ENCODE peak calls at places on chromosome 1, in seven cellular contexts. One of them, this sample, is unnamed.

GRCh38 chr1:78003882-78004718 is 639 bp upstream of the DNAJB4 start:
- DNase-seq in kidney: no peak
- DNase-seq in neural progenitor cell: peak; percentile 77
- DNase-seq in transverse colon: peak; percentile 58
- DNase-seq in brain microvascular endothelial cell: peak; percentile 61
- DNase-seq in ovary: peak; percentile 61
- DNase-seq in body of pancreas: peak; percentile 41
- DNase-seq in this sample: peak; percentile 39

GRCh38 chr1:7743346-7743745 is 27.8 kb upstream of the VAMP3 start:
- DNase-seq in kidney: no peak
- DNase-seq in neural progenitor cell: no peak
- DNase-seq in transverse colon: no peak
- DNase-seq in brain microvascular endothelial cell: no peak
- DNase-seq in ovary: no peak
- DNase-seq in body of pancreas: no peak
- DNase-seq in this sample: no peak

GRCh38 chr1:57824535-57824934 is 400.7 kb upstream of the DAB1 start:
- DNase-seq in kidney: no peak
- DNase-seq in neural progenitor cell: no peak
- DNase-seq in transverse colon: no peak
- DNase-seq in brain microvascular endothelial cell: no peak
- DNase-seq in ovary: no peak
- DNase-seq in body of pancreas: no peak
- DNase-seq in this sample: no peak

GRCh38 chr1:1678581-1679380 is 13.8 kb downstream of the SLC35E2B start:
- DNase-seq in kidney: peak; percentile 79
- DNase-seq in neural progenitor cell: no peak
- DNase-seq in transverse colon: peak; percentile 90
- DNase-seq in brain microvascular endothelial cell: no peak
- DNase-seq in ovary: no peak
- DNase-seq in body of pancreas: no peak
- DNase-seq in this sample: peak; percentile 62

GRCh38 chr1:3669971-3670431 is 17.7 kb downstream of the TP73 start:
- DNase-seq in kidney: peak; percentile 53
- DNase-seq in neural progenitor cell: no peak
- DNase-seq in transverse colon: no peak
- DNase-seq in brain microvascular endothelial cell: no peak
- DNase-seq in ovary: no peak
- DNase-seq in body of pancreas: no peak
- DNase-seq in this sample: no peak

GRCh38 chr1:235275223-235275622 is 52.8 kb downstream of the ARID4B start:
- DNase-seq in kidney: no peak
- DNase-seq in neural progenitor cell: no peak
- DNase-seq in transverse colon: no peak
- DNase-seq in brain microvascular endothelial cell: no peak
- DNase-seq in ovary: no peak
- DNase-seq in body of pancreas: no peak
- DNase-seq in this sample: peak; percentile 55

GRCh38 chr1:16967095-16967567 is 13.3 kb downstream of the MFAP2 start:
- DNase-seq in kidney: no peak
- DNase-seq in neural progenitor cell: no peak
- DNase-seq in transverse colon: no peak
- DNase-seq in brain microvascular endothelial cell: peak; percentile 66
- DNase-seq in ovary: peak; percentile 88
- DNase-seq in body of pancreas: no peak
- DNase-seq in this sample: no peak

GRCh38 chr1:99662581-99663208 is 16.8 kb downstream of the PALMD start:
- DNase-seq in kidney: peak; percentile 85
- DNase-seq in neural progenitor cell: peak; percentile 28
- DNase-seq in transverse colon: peak; percentile 25
- DNase-seq in brain microvascular endothelial cell: no peak
- DNase-seq in ovary: peak; percentile 94
- DNase-seq in body of pancreas: peak; percentile 19
- DNase-seq in this sample: no peak

GRCh38 chr1:155277896-155278688 is 829 bp downstream of the HCN3 start:
- DNase-seq in kidney: peak; percentile 88
- DNase-seq in neural progenitor cell: peak; percentile 91
- DNase-seq in transverse colon: peak; percentile 74
- DNase-seq in brain microvascular endothelial cell: no peak
- DNase-seq in ovary: peak; percentile 70
- DNase-seq in body of pancreas: peak; percentile 59
- DNase-seq in this sample: peak; percentile 81

GRCh38 chr1:55287732-55288131 is 72.6 kb upstream of the USP24 start:
- DNase-seq in kidney: no peak
- DNase-seq in neural progenitor cell: no peak
- DNase-seq in transverse colon: no peak
- DNase-seq in brain microvascular endothelial cell: no peak
- DNase-seq in ovary: no peak
- DNase-seq in body of pancreas: no peak
- DNase-seq in this sample: no peak

GRCh38 chr1:162168935-162169545 is 99.5 kb downstream of the NOS1AP start:
- DNase-seq in kidney: no peak
- DNase-seq in neural progenitor cell: peak; percentile 70
- DNase-seq in transverse colon: no peak
- DNase-seq in brain microvascular endothelial cell: no peak
- DNase-seq in ovary: no peak
- DNase-seq in body of pancreas: no peak
- DNase-seq in this sample: no peak

GRCh38 chr1:20442920-20443625 is 42.9 kb downstream of the CAMK2N1 start:
- DNase-seq in kidney: no peak
- DNase-seq in neural progenitor cell: no peak
- DNase-seq in transverse colon: no peak
- DNase-seq in brain microvascular endothelial cell: no peak
- DNase-seq in ovary: no peak
- DNase-seq in body of pancreas: no peak
- DNase-seq in this sample: no peak

GRCh38 chr1:100896481-100896982 is 642 bp downstream of the SLC30A7 start:
- DNase-seq in kidney: no peak
- DNase-seq in neural progenitor cell: peak; percentile 14
- DNase-seq in transverse colon: peak; percentile 40
- DNase-seq in brain microvascular endothelial cell: peak; percentile 66
- DNase-seq in ovary: no peak
- DNase-seq in body of pancreas: peak; percentile 28
- DNase-seq in this sample: peak; percentile 70

GRCh38 chr1:60874703-60875102 is 207.7 kb upstream of the NFIA start:
- DNase-seq in kidney: no peak
- DNase-seq in neural progenitor cell: no peak
- DNase-seq in transverse colon: no peak
- DNase-seq in brain microvascular endothelial cell: peak; percentile 43
- DNase-seq in ovary: no peak
- DNase-seq in body of pancreas: no peak
- DNase-seq in this sample: no peak

GRCh38 chr1:59643526-59643925 is 171.2 kb upstream of the HOOK1 start:
- DNase-seq in kidney: no peak
- DNase-seq in neural progenitor cell: no peak
- DNase-seq in transverse colon: no peak
- DNase-seq in brain microvascular endothelial cell: no peak
- DNase-seq in ovary: no peak
- DNase-seq in body of pancreas: no peak
- DNase-seq in this sample: no peak

GRCh38 chr1:214979191-214979590 is 103.3 kb upstream of the KCNK2 start:
- DNase-seq in kidney: no peak
- DNase-seq in neural progenitor cell: no peak
- DNase-seq in transverse colon: no peak
- DNase-seq in brain microvascular endothelial cell: no peak
- DNase-seq in ovary: no peak
- DNase-seq in body of pancreas: no peak
- DNase-seq in this sample: no peak

GRCh38 chr1:109425902-109426277 is 358 bp downstream of the PSMA5 start:
- DNase-seq in kidney: no peak
- DNase-seq in neural progenitor cell: no peak
- DNase-seq in transverse colon: peak; percentile 62
- DNase-seq in brain microvascular endothelial cell: peak; percentile 38
- DNase-seq in ovary: no peak
- DNase-seq in body of pancreas: no peak
- DNase-seq in this sample: no peak

DNA sequence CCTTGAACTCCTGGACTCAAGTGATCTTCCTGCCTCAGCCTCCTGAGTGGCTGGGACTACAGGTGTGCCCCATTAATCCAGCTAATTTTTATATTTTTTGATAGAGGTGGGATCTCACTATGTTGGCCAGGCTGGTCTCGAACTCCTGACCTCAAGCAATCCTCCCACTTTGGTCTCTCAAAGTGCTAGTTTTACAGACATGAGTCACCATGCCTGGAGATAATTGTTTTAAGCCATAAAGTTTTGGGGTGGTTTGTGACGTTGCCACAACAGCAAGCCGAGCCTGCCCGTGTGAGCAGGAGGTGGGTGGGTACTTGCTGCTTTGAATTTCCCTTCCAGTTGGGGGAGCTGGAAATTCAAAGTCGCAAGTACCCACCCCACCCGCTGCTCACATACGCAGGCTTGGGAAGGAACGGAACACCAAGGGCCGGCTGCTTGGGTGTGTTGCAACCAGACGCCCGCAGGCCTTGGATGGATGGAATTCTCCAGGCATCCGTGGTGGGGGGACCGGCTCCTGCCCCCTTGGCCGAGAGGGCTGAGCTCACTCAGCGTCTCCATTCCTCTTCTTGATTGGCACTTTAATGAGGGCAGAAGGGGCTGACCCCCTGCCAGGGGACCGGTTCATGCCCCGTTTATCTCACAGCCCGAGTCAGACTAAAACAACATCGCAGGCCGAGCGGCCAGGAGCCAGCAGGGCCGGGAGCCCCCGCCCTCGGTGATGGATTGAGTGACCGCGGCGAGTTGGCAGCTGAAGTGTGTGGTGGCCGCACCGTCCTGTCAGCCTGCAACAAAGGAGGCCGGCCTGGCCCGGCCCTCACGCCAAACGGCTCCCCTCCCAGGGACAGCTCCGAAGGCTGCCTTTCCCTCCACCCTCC is 78.1 kb downstream of the DHRS3 start:
- DNase-seq in kidney: peak; percentile 96
- DNase-seq in neural progenitor cell: peak; percentile 74
- DNase-seq in transverse colon: peak; percentile 69
- DNase-seq in brain microvascular endothelial cell: peak; percentile 99
- DNase-seq in ovary: peak; percentile 88
- DNase-seq in body of pancreas: peak; percentile 31
- DNase-seq in this sample: no peak
- TF ChIP-seq CTCF in kidney: no peak
- TF ChIP-seq CTCF in neural progenitor cell: no peak
- TF ChIP-seq CTCF in transverse colon: no peak
- TF ChIP-seq CTCF in brain microvascular endothelial cell: peak; percentile 31
- TF ChIP-seq CTCF in ovary: no peak
- TF ChIP-seq CTCF in body of pancreas: no peak
- TF ChIP-seq CTCF in this sample: no peak

GRCh38 chr1:168687796-168688195 is 41.2 kb downstream of the DPT start:
- DNase-seq in kidney: no peak
- DNase-seq in neural progenitor cell: peak; percentile 54
- DNase-seq in transverse colon: no peak
- DNase-seq in brain microvascular endothelial cell: no peak
- DNase-seq in ovary: no peak
- DNase-seq in body of pancreas: no peak
- DNase-seq in this sample: no peak
- TF ChIP-seq CTCF in kidney: no peak
- TF ChIP-seq CTCF in neural progenitor cell: peak; percentile 37
- TF ChIP-seq CTCF in transverse colon: no peak
- TF ChIP-seq CTCF in brain microvascular endothelial cell: peak; percentile 4
- TF ChIP-seq CTCF in ovary: no peak
- TF ChIP-seq CTCF in body of pancreas: no peak
- TF ChIP-seq CTCF in this sample: no peak

DNA sequence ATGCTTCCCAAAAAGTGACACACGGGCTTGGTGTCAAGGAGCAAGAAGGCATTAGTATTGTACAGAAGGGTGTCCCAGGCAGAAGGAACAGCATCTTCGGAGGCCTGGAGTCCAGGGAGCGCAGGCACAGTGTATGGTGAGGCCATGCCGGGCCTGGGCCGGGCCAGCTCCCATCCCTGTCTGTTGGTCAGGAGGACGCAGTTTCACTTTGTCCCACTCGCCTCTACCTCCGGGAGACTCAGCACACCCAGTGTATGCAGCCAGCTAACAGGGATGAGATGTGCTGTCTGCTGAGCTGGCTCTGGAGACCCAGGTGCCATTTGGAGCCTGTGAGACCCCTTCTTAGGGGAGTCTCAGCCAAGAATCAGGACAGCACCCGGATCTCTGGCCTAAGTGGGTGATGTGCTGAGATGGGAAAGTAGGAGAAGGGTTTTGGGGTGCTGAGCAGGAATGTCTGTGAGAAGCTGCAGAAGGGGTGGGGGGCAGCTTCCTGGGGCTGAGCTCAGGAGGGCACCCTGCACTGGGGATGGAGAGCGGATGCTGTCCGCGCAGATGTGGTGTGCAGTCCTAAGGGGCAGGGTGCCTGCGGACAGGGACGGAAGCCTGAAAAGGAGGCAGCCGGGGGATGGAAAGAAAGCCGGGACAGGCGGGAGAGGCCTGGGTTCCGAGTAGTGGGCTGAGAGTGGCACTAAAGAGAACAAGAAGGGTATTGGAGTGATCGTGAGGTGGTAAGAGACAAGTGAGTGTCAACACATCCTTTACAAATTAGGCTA is 25.7 kb downstream of the DMRTB1 start:
- DNase-seq in kidney: no peak
- DNase-seq in neural progenitor cell: no peak
- DNase-seq in transverse colon: no peak
- DNase-seq in brain microvascular endothelial cell: no peak
- DNase-seq in ovary: no peak
- DNase-seq in body of pancreas: no peak
- DNase-seq in this sample: no peak
- TF ChIP-seq CTCF in kidney: no peak
- TF ChIP-seq CTCF in neural progenitor cell: no peak
- TF ChIP-seq CTCF in transverse colon: no peak
- TF ChIP-seq CTCF in brain microvascular endothelial cell: no peak
- TF ChIP-seq CTCF in ovary: no peak
- TF ChIP-seq CTCF in body of pancreas: no peak
- TF ChIP-seq CTCF in this sample: no peak

DNA sequence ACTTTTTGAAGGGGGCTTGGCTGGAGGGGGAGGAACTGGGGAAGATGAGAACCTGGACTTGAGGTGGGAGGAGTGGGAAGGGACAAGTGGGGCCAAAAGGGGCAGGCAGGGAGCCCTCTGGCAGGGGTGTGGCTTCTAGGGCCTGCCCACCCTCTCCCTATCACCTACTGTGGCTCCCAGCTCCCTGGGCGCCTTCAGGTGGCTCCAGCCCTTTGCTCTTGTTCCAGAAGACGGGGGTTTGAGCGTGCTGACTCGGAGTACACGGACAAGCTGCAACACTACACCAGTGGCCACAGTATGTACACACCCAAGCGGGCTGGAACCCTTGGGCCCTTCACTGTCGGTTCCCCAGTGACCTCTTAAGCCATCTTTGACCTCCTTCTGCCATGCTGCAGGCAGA is 76.5 kb downstream of the LACTBL1 start:
- DNase-seq in kidney: no peak
- DNase-seq in neural progenitor cell: no peak
- DNase-seq in transverse colon: no peak
- DNase-seq in brain microvascular endothelial cell: no peak
- DNase-seq in ovary: no peak
- DNase-seq in body of pancreas: no peak
- DNase-seq in this sample: no peak
- TF ChIP-seq CTCF in kidney: no peak
- TF ChIP-seq CTCF in neural progenitor cell: no peak
- TF ChIP-seq CTCF in transverse colon: no peak
- TF ChIP-seq CTCF in brain microvascular endothelial cell: no peak
- TF ChIP-seq CTCF in ovary: no peak
- TF ChIP-seq CTCF in body of pancreas: no peak
- TF ChIP-seq CTCF in this sample: no peak

This sample was measured in GM13977.